ENCODE peak calls at places on chromosomes 4 and X, in six cellular contexts. One of them, this sample, is unnamed.

GRCh38 chrX:288561-288991 is 7.4 kb downstream of the PLCXD1 start:
- DNase-seq in IMR-90: no peak
- DNase-seq in thoracic aorta: no peak
- DNase-seq in pancreas: no peak
- DNase-seq in stomach: no peak
- DNase-seq in colonic mucosa: peak
- DNase-seq in this sample: peak

GRCh38 chr4:4320951-4321714 is 31.1 kb downstream of the ZBTB49 start:
- DNase-seq in IMR-90: no peak
- DNase-seq in thoracic aorta: no peak
- DNase-seq in pancreas: no peak
- DNase-seq in stomach: no peak
- DNase-seq in colonic mucosa: no peak
- DNase-seq in this sample: no peak

GRCh38 chrX:63918611-63919010 is 133.6 kb upstream of the ARHGEF9 start:
- DNase-seq in IMR-90: no peak
- DNase-seq in thoracic aorta: no peak
- DNase-seq in pancreas: no peak
- DNase-seq in stomach: no peak
- DNase-seq in colonic mucosa: no peak
- DNase-seq in this sample: no peak

GRCh38 chr4:69523385-69524132 is 27.9 kb upstream of the UGT2B4 start:
- DNase-seq in IMR-90: no peak
- DNase-seq in thoracic aorta: no peak
- DNase-seq in pancreas: no peak
- DNase-seq in stomach: no peak
- DNase-seq in colonic mucosa: no peak
- DNase-seq in this sample: no peak

GRCh38 chr4:37481547-37482129 is 204.5 kb downstream of the RELL1 start:
- DNase-seq in IMR-90: no peak
- DNase-seq in thoracic aorta: no peak
- DNase-seq in pancreas: no peak
- DNase-seq in stomach: no peak
- DNase-seq in colonic mucosa: no peak
- DNase-seq in this sample: no peak

GRCh38 chr4:186192068-186192751 is 843 bp downstream of the CYP4V2 start:
- DNase-seq in IMR-90: peak
- DNase-seq in thoracic aorta: no peak
- DNase-seq in pancreas: no peak
- DNase-seq in stomach: peak
- DNase-seq in colonic mucosa: peak
- DNase-seq in this sample: peak

GRCh38 chr4:157791236-157791635 is 381.6 kb downstream of the GASK1B start:
- DNase-seq in IMR-90: no peak
- DNase-seq in thoracic aorta: no peak
- DNase-seq in pancreas: no peak
- DNase-seq in stomach: no peak
- DNase-seq in colonic mucosa: no peak
- DNase-seq in this sample: no peak

GRCh38 chrX:70970482-70970999 is 39.6 kb upstream of the SLC7A3 start:
- DNase-seq in IMR-90: peak
- DNase-seq in thoracic aorta: no peak
- DNase-seq in pancreas: no peak
- DNase-seq in stomach: no peak
- DNase-seq in colonic mucosa: no peak
- DNase-seq in this sample: no peak

GRCh38 chrX:25597561-25597960 is 540.6 kb upstream of the MAGEB18 start:
- DNase-seq in IMR-90: no peak
- DNase-seq in thoracic aorta: no peak
- DNase-seq in pancreas: no peak
- DNase-seq in stomach: no peak
- DNase-seq in colonic mucosa: no peak
- DNase-seq in this sample: no peak

GRCh38 chr4:21470531-21470930 is 478.0 kb downstream of the KCNIP4 start:
- DNase-seq in IMR-90: no peak
- DNase-seq in thoracic aorta: no peak
- DNase-seq in pancreas: no peak
- DNase-seq in stomach: no peak
- DNase-seq in colonic mucosa: no peak
- DNase-seq in this sample: no peak

GRCh38 chr4:20544645-20545044 is 155.6 kb upstream of the PACRGL start:
- DNase-seq in IMR-90: peak
- DNase-seq in thoracic aorta: no peak
- DNase-seq in pancreas: no peak
- DNase-seq in stomach: no peak
- DNase-seq in colonic mucosa: no peak
- DNase-seq in this sample: no peak

GRCh38 chr4:58935336-58935735 is 1825.2 kb upstream of the IGFBP7 start:
- DNase-seq in IMR-90: no peak
- DNase-seq in thoracic aorta: no peak
- DNase-seq in pancreas: no peak
- DNase-seq in stomach: no peak
- DNase-seq in colonic mucosa: no peak
- DNase-seq in this sample: no peak

GRCh38 chr4:165464813-165465381 is 86.1 kb downstream of the CPE start:
- DNase-seq in IMR-90: peak
- DNase-seq in thoracic aorta: no peak
- DNase-seq in pancreas: no peak
- DNase-seq in stomach: no peak
- DNase-seq in colonic mucosa: no peak
- DNase-seq in this sample: no peak

GRCh38 chr4:5019274-5019673 is at the start of gene CYTL1:
- DNase-seq in IMR-90: no peak
- DNase-seq in thoracic aorta: no peak
- DNase-seq in pancreas: peak
- DNase-seq in stomach: no peak
- DNase-seq in colonic mucosa: no peak
- DNase-seq in this sample: no peak

GRCh38 chrX:40877869-40878268 is 142.5 kb upstream of the MED14 start:
- DNase-seq in IMR-90: peak
- DNase-seq in thoracic aorta: no peak
- DNase-seq in pancreas: no peak
- DNase-seq in stomach: no peak
- DNase-seq in colonic mucosa: no peak
- DNase-seq in this sample: no peak

GRCh38 chrX:112819013-112819635 is 21.5 kb downstream of the AMOT start:
- DNase-seq in IMR-90: peak
- DNase-seq in thoracic aorta: no peak
- DNase-seq in pancreas: no peak
- DNase-seq in stomach: no peak
- DNase-seq in colonic mucosa: no peak
- DNase-seq in this sample: no peak

GRCh38 chrX:150476183-150476699 is 92.2 kb upstream of the MTM1 start:
- DNase-seq in IMR-90: peak
- DNase-seq in thoracic aorta: no peak
- DNase-seq in pancreas: no peak
- DNase-seq in stomach: no peak
- DNase-seq in colonic mucosa: no peak
- DNase-seq in this sample: no peak

GRCh38 chrX:25049347-25049746 is 33.6 kb upstream of the ARX start:
- DNase-seq in IMR-90: no peak
- DNase-seq in thoracic aorta: no peak
- DNase-seq in pancreas: no peak
- DNase-seq in stomach: no peak
- DNase-seq in colonic mucosa: no peak
- DNase-seq in this sample: no peak

GRCh38 chr4:180084561-180084960 is 2158.6 kb upstream of the TENM3 start:
- DNase-seq in IMR-90: peak
- DNase-seq in thoracic aorta: no peak
- DNase-seq in pancreas: no peak
- DNase-seq in stomach: no peak
- DNase-seq in colonic mucosa: no peak
- DNase-seq in this sample: no peak

GRCh38 chr4:189202182-189202868 is 738.3 kb upstream of the FRG1 start:
- DNase-seq in IMR-90: peak
- DNase-seq in thoracic aorta: peak
- DNase-seq in pancreas: peak
- DNase-seq in stomach: peak
- DNase-seq in colonic mucosa: peak
- DNase-seq in this sample: peak

GRCh38 chr4:187839765-187840164 is 155.8 kb upstream of the ZFP42 start:
- DNase-seq in IMR-90: no peak
- DNase-seq in thoracic aorta: no peak
- DNase-seq in pancreas: no peak
- DNase-seq in stomach: no peak
- DNase-seq in colonic mucosa: no peak
- DNase-seq in this sample: no peak

DNA sequence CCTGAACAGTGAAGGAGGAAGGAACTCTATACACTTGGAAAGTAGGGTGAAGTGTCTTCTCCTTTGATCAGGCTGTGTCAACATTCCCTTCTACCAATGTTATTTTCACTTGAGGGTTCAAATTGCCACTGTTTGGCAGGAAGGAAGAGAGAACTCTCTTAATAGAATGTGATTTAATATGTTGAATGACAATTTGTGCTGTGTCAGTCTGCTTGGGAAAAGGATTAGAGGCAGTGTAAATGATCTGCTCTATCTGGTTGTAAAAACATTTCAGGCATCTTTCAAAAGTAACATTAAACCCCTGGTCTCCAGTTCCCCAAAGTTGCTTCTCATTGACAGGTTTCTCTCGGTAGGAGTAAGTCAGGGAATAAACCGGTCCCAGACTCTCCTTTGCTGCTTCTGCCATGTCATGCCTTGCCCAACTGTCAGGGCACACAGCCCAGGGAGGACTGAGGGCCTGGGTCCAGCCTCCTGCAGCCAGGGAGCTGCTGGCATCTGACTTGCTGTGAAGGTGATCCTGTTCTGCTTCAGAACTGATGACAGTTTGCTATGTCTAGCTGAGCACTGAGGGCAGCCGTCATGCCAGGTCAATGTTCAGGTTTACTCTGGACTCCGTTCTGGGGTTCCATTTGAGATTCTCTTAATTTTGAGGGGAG is 312.2 kb downstream of the ARHGAP10 start:
- DNase-seq in IMR-90: no peak
- DNase-seq in thoracic aorta: no peak
- DNase-seq in pancreas: no peak
- DNase-seq in stomach: no peak
- DNase-seq in colonic mucosa: no peak
- DNase-seq in this sample: no peak
- H3K4me3 ChIP-seq in IMR-90: no peak
- H3K4me3 ChIP-seq in thoracic aorta: no peak
- H3K4me3 ChIP-seq in pancreas: no peak
- H3K4me3 ChIP-seq in stomach: no peak
- H3K4me3 ChIP-seq in colonic mucosa: no peak
- H3K4me3 ChIP-seq in this sample: no peak

GRCh38 chrX:153457136-153457825 is 11.4 kb upstream of the TREX2 start:
- DNase-seq in IMR-90: no peak
- DNase-seq in thoracic aorta: no peak
- DNase-seq in pancreas: no peak
- DNase-seq in stomach: no peak
- DNase-seq in colonic mucosa: no peak
- DNase-seq in this sample: no peak
- H3K4me3 ChIP-seq in IMR-90: no peak
- H3K4me3 ChIP-seq in thoracic aorta: no peak
- H3K4me3 ChIP-seq in pancreas: no peak
- H3K4me3 ChIP-seq in stomach: no peak
- H3K4me3 ChIP-seq in colonic mucosa: no peak
- H3K4me3 ChIP-seq in this sample: no peak

DNA sequence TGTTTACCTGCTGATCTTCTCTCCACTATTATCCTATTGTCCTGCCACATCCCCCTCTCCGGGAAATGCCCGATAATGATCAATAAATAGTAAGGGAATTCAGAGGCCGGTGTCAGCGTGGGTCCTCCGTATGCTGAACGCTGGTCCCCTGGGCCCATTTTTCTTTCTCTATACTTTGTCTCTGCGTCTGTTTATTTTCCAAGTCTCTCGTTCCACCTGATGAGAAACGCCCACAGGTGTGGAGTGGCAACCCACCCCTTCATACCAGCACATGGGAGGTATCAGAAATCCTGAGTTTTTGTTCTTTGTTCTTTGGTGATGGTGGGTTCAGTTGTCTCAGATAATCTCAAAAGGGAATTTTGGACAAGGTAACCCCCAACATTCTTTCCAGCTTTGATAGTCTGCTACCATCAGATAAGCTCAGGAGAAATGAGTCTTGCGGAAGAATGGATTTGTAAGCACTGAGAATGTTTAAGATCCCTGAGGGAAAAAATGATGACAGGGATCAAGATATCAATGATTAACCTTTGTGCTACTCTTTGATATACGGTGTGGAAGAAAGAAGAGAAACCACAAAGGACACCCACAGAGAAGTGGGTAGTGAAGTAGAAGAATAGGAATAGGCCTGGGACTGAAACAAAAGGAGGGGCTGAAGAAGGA is 117.9 kb downstream of the CEP44 start:
- DNase-seq in IMR-90: no peak
- DNase-seq in thoracic aorta: no peak
- DNase-seq in pancreas: no peak
- DNase-seq in stomach: no peak
- DNase-seq in colonic mucosa: no peak
- DNase-seq in this sample: no peak
- H3K4me3 ChIP-seq in IMR-90: no peak
- H3K4me3 ChIP-seq in thoracic aorta: no peak
- H3K4me3 ChIP-seq in pancreas: no peak
- H3K4me3 ChIP-seq in stomach: no peak
- H3K4me3 ChIP-seq in colonic mucosa: no peak
- H3K4me3 ChIP-seq in this sample: no peak

GRCh38 chr4:48035952-48036351 is 19.4 kb downstream of the NIPAL1 start:
- DNase-seq in IMR-90: no peak
- DNase-seq in thoracic aorta: no peak
- DNase-seq in pancreas: no peak
- DNase-seq in stomach: no peak
- DNase-seq in colonic mucosa: no peak
- DNase-seq in this sample: no peak

GRCh38 chr4:48037117-48037462 is 20.5 kb downstream of the NIPAL1 start:
- DNase-seq in IMR-90: no peak
- DNase-seq in thoracic aorta: no peak
- DNase-seq in pancreas: no peak
- DNase-seq in stomach: no peak
- DNase-seq in colonic mucosa: no peak
- DNase-seq in this sample: no peak

GRCh38 chr4:48032721-48033120 is 16.1 kb downstream of the NIPAL1 start:
- DNase-seq in IMR-90: no peak
- DNase-seq in thoracic aorta: no peak
- DNase-seq in pancreas: no peak
- DNase-seq in stomach: no peak
- DNase-seq in colonic mucosa: no peak
- DNase-seq in this sample: no peak

GRCh38 chr4:48031802-48032525 is 15.4 kb downstream of the NIPAL1 start:
- DNase-seq in IMR-90: peak
- DNase-seq in thoracic aorta: no peak
- DNase-seq in pancreas: no peak
- DNase-seq in stomach: peak
- DNase-seq in colonic mucosa: no peak
- DNase-seq in this sample: no peak

DNA sequence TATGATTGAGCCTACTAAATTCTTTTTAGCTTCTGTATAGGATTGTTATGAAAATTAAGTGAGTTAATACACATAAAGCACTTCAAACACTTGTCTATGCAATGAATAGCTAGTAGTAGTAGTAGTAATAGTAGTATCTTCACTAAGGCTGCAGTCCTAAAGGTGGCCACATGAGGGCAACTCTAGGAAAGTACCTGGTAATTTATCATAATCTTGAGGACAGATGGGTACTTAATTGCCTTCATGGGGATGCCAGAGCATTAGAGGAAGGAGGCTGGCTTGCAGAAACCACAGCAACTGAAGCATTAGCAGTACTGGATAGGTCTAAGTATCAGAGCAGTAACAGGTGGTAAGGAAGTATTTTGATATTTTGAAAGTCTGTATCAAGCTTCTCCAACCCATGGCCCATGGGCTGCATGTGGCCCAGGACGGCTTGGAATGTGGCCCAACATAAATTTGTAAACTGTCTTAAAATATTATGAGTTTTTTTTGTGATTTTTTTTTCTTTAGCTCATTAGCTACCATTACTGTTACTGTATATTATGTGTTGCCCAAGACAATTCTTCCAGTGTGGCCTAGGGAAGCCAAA is 17.3 kb downstream of the NIPAL1 start:
- DNase-seq in IMR-90: peak
- DNase-seq in thoracic aorta: no peak
- DNase-seq in pancreas: no peak
- DNase-seq in stomach: peak
- DNase-seq in colonic mucosa: peak
- DNase-seq in this sample: no peak
- H3K4me3 ChIP-seq in IMR-90: no peak
- H3K4me3 ChIP-seq in thoracic aorta: no peak
- H3K4me3 ChIP-seq in pancreas: no peak
- H3K4me3 ChIP-seq in stomach: no peak
- H3K4me3 ChIP-seq in colonic mucosa: no peak
- H3K4me3 ChIP-seq in this sample: no peak